ENCODE peak calls at places on chromosomes 2 and 18, in four cellular contexts. F, H, I and O are unnamed samples.

GRCh38 chr2:217231212-217231611 is 371.3 kb upstream of the TNP1 start:
- DNase-seq in F (no peak), H (no peak), I (peak; percentile 44), O (no peak)

GRCh38 chr2:151543898-151544297 is 134.2 kb downstream of the RIF1 start:
- DNase-seq in F (no peak), H (no peak), I (no peak), O (no peak)

GRCh38 chr2:96252526-96252925 is 13.3 kb downstream of the TMEM127 start:
- DNase-seq in F (no peak), H (no peak), I (no peak), O (no peak)

GRCh38 chr2:136658201-136658600 is 107.1 kb upstream of the THSD7B start:
- DNase-seq in F (no peak), H (no peak), I (no peak), O (no peak)

GRCh38 chr18:7748252-7749000 is 181.3 kb downstream of the PTPRM start:
- DNase-seq in F (no peak), H (no peak), I (no peak), O (no peak)

GRCh38 chr18:74171910-74172606 is 23.7 kb downstream of the TIMM21 start:
- DNase-seq in F (peak; percentile 32), H (no peak), I (no peak), O (no peak)

GRCh38 chr2:175203621-175204496 is 22.3 kb upstream of the ATP5MC3 start:
- DNase-seq in F (peak; percentile 54), H (peak; percentile 71), I (peak; percentile 53), O (peak; percentile 75)

GRCh38 chr18:70295633-70296188 is 6.9 kb downstream of the SOCS6 start:
- DNase-seq in F (peak; percentile 39), H (no peak), I (peak; percentile 20), O (no peak)

GRCh38 chr2:157837851-157838441 is 38.2 kb downstream of the ACVR1 start:
- DNase-seq in F (peak; percentile 85), H (no peak), I (peak; percentile 43), O (no peak)

GRCh38 chr2:121502246-121502645 is 28.4 kb upstream of the RNU4ATAC start:
- DNase-seq in F (peak; percentile 61), H (no peak), I (peak; percentile 41), O (no peak)

GRCh38 chr18:76566987-76567386 is 71.9 kb upstream of the ZNF516 start:
- DNase-seq in F (no peak), H (no peak), I (no peak), O (no peak)

GRCh38 chr2:118982039-118982438 is 40.0 kb downstream of the MARCO start:
- DNase-seq in F (no peak), H (no peak), I (no peak), O (no peak)

GRCh38 chr2:174874081-174874480 is 109.8 kb upstream of the CHRNA1 start:
- DNase-seq in F (no peak), H (no peak), I (no peak), O (no peak)

GRCh38 chr2:216583157-216583556 is 50.1 kb upstream of the IGFBP2 start:
- DNase-seq in F (peak; percentile 85), H (no peak), I (peak; percentile 17), O (no peak)

GRCh38 chr2:187890690-187891089 is 336.5 kb upstream of the TFPI start:
- DNase-seq in F (no peak), H (peak; percentile 10), I (no peak), O (no peak)

GRCh38 chr2:238015705-238016104 is 45.1 kb upstream of the SCLY start:
- DNase-seq in F (no peak), H (no peak), I (no peak), O (no peak)

GRCh38 chr2:27086722-27087446 is at the start of gene KHK:
- DNase-seq in F (no peak), H (peak; percentile 44), I (peak; percentile 27), O (peak; percentile 37)

GRCh38 chr18:69759046-69759445 is 188.6 kb downstream of the CD226 start:
- DNase-seq in F (no peak), H (no peak), I (peak; percentile 26), O (no peak)

GRCh38 chr2:28736034-28736433 is 15.6 kb upstream of the PPP1CB start:
- DNase-seq in F (peak; percentile 20), H (no peak), I (peak; percentile 34), O (no peak)

GRCh38 chr2:43519711-43520221 is 76.1 kb downstream of the THADA start:
- DNase-seq in F (peak; percentile 89), H (no peak), I (peak; percentile 73), O (peak; percentile 21)

GRCh38 chr2:218387369-218388194 is 5.5 kb downstream of the SLC11A1 start:
- DNase-seq in F (peak; percentile 88), H (peak; percentile 41), I (peak; percentile 32), O (no peak)

GRCh38 chr2:161228511-161229240 is 68.4 kb downstream of the TANK start:
- DNase-seq in F (no peak), H (no peak), I (no peak), O (no peak)

GRCh38 chr2:105618351-105618659 is 126.4 kb upstream of the NCK2 start:
- DNase-seq in F (no peak), H (no peak), I (no peak), O (no peak)

GRCh38 chr2:64586883-64587481 is 62.9 kb downstream of the AFTPH start:
- DNase-seq in F (peak; percentile 59), H (no peak), I (peak; percentile 80), O (peak; percentile 77)

GRCh38 chr2:105961599-105962146 is 217.0 kb downstream of the NCK2 start:
- DNase-seq in F (no peak), H (no peak), I (no peak), O (no peak)